ENCODE peak calls at places on chromosomes 16 and 17, in four cellular contexts. W is thoracic aorta; A is stimulated activated CD4-positive, alpha-beta T cell treated with anti-CD3 and anti-CD28 coated beads, TNF-alpha, amount 100 ng/mL, for 48 hours; U is activated naive CD4-positive, alpha-beta T cell treated with anti-CD3 and anti-CD28 coated beads, Interleukin-2, amount 50 U/mL, for 16 hours. C is an unnamed sample.

GRCh38 chr16:24141466-24141865 is 114.7 kb upstream of the CACNG3 start:
- DNase-seq in A (no peak), U (no peak), W (no peak), C (no peak)

GRCh38 chr17:19304209-19304608 is 58.3 kb downstream of the B9D1 start:
- DNase-seq in W (no peak), U (no peak), A (no peak), C (no peak)

GRCh38 chr16:10961231-10961630 is 16.9 kb downstream of the CLEC16A start:
- DNase-seq in A (no peak), W (peak), U (no peak), C (no peak)

GRCh38 chr16:59878479-59878878 is 1144.4 kb upstream of the GOT2 start:
- DNase-seq in U (no peak), W (no peak), A (no peak), C (no peak)

GRCh38 chr16:28497386-28497785 is 2.9 kb downstream of the APOBR start:
- DNase-seq in W (no peak), U (no peak), A (no peak), C (no peak)

GRCh38 chr16:70753228-70753627 is 47.7 kb downstream of the VAC14 start:
- DNase-seq in U (no peak), A (no peak), W (no peak), C (no peak)

GRCh38 chr17:51164911-51165679 is 1.1 kb upstream of the NME2 start:
- DNase-seq in A (no peak), U (no peak), W (no peak), C (peak)

GRCh38 chr17:61647044-61647443 is 56.0 kb upstream of the NACA2 start:
- DNase-seq in U (no peak), A (no peak), W (no peak), C (no peak)

GRCh38 chr17:14471052-14471451 is 170.2 kb downstream of the HS3ST3B1 start:
- DNase-seq in W (no peak), A (no peak), U (no peak), C (no peak)

GRCh38 chr17:55410722-55411462 is 10.7 kb downstream of the MMD start:
- DNase-seq in A (no peak), U (no peak), W (no peak), C (no peak)

GRCh38 chr16:48201515-48202201 is 42.4 kb upstream of the LONP2 start:
- DNase-seq in A (no peak), W (no peak), U (no peak), C (no peak)

GRCh38 chr16:524274-525011 is 3.1 kb upstream of the CAPN15 start:
- DNase-seq in U (no peak), A (no peak), W (no peak), C (no peak)

GRCh38 chr17:15498107-15498506 is 30.7 kb upstream of the CDRT4 start:
- DNase-seq in U (no peak), W (no peak), A (no peak), C (no peak)

GRCh38 chr16:56800355-56800754 is 64.7 kb upstream of the SLC12A3 start:
- DNase-seq in A (no peak), W (no peak), U (no peak), C (no peak)

GRCh38 chr17:74605361-74605760 is 13.3 kb upstream of the CD300LD start:
- DNase-seq in U (no peak), A (no peak), W (no peak), C (no peak)

GRCh38 chr17:15914400-15915165 is 30.3 kb upstream of the ADORA2B start:
- DNase-seq in W (no peak), A (no peak), U (no peak), C (no peak)

GRCh38 chr17:3647769-3648540 is 11.4 kb downstream of the CTNS start:
- DNase-seq in U (peak), W (no peak), A (peak), C (no peak)

GRCh38 chr16:85350973-85351372 is 238.7 kb upstream of the CIBAR2 start:
- DNase-seq in A (no peak), W (peak), U (no peak), C (peak)

GRCh38 chr17:41231731-41232130 is 518 bp upstream of the KRTAP9-3 start:
- DNase-seq in U (no peak), A (no peak), W (no peak), C (no peak)

GRCh38 chr16:30837904-30838303 is 50.9 kb upstream of the ZNF629 start:
- DNase-seq in W (no peak), A (no peak), U (no peak), C (no peak)

GRCh38 chr17:72931163-72931562 is 161.3 kb downstream of the SLC39A11 start:
- DNase-seq in A (no peak), W (no peak), U (no peak), C (no peak)

GRCh38 chr17:79039171-79039570 is 15.2 kb downstream of the C1QTNF1 start:
- DNase-seq in W (no peak), A (no peak), U (no peak), C (no peak)

GRCh38 chr17:74730491-74731346 is 6.3 kb upstream of the RAB37 start:
- DNase-seq in W (no peak), A (no peak), U (no peak), C (no peak)

GRCh38 chr17:12813680-12814079 is 24.4 kb downstream of the ARHGAP44 start:
- DNase-seq in U (no peak), A (no peak), W (no peak), C (no peak)

GRCh38 chr16:49838361-49838638 is 17.6 kb downstream of the ZNF423 start:
- DNase-seq in U (no peak), A (no peak), W (no peak), C (no peak)

GRCh38 chr16:14286381-14287230 is 215.5 kb downstream of the MRTFB start:
- DNase-seq in A (no peak), U (peak), W (no peak), C (no peak)

GRCh38 chr17:68950725-68951124 is 4.5 kb downstream of the ABCA8 start:
- DNase-seq in U (no peak), W (no peak), A (no peak), C (no peak)

GRCh38 chr16:21610006-21610544 is 10.7 kb downstream of the METTL9 start:
- DNase-seq in W (no peak), A (no peak), U (no peak), C (no peak)

C was measured in suprapubic skin.